ENCODE peak calls at places on chromosomes 13 and 19, in five cellular contexts. I is activated T-cell treated with anti-CD3 and anti-CD28 coated beads, Interleukin-2, amount 50 U/mL, for 24 hours; V is activated CD4-positive, CD25-positive, alpha-beta regulatory T cell; S is AG08395; T is amniotic stem cell. M is an unnamed sample.

GRCh38 chr19:43711751-43712355 is 4.0 kb upstream of the IRGC start:
- DNase-seq in V (no peak), T (no peak), S (no peak), I (no peak), M (no peak)

GRCh38 chr13:113930711-113931637 is 42.9 kb downstream of the C13orf46 start:
- DNase-seq in I (peak; percentile 71), T (no peak), V (no peak), S (no peak), M (no peak)

GRCh38 chr13:30338952-30339351 is 31.6 kb upstream of the KATNAL1 start:
- DNase-seq in V (no peak), S (no peak), T (no peak), I (no peak), M (no peak)

GRCh38 chr13:112042496-112042895 is 24.5 kb upstream of the SOX1 start:
- DNase-seq in S (no peak), T (no peak), V (no peak), I (no peak), M (no peak)

GRCh38 chr19:588758-589692 is 656 bp upstream of the HCN2 start:
- DNase-seq in I (no peak), V (no peak), S (no peak), T (no peak), M (no peak)

GRCh38 chr19:11539495-11540365 is 1.1 kb downstream of the CNN1 start:
- DNase-seq in I (no peak), S (peak; percentile 41), V (no peak), T (no peak), M (no peak)

GRCh38 chr19:6683971-6684370 is 14.0 kb upstream of the TNFSF14 start:
- DNase-seq in V (no peak), T (no peak), I (no peak), S (no peak), M (no peak)

GRCh38 chr19:31372245-31372781 is 23.1 kb upstream of the TSHZ3 start:
- DNase-seq in I (no peak), V (no peak), S (no peak), T (no peak), M (peak; percentile 6)

GRCh38 chr13:21234537-21234936 is 58.1 kb downstream of the MRPL57 start:
- DNase-seq in S (peak; percentile 35), I (no peak), V (no peak), T (no peak), M (no peak)

GRCh38 chr13:96214804-96215445 is 125.0 kb downstream of the HS6ST3 start:
- DNase-seq in T (no peak), S (no peak), V (no peak), I (no peak), M (no peak)

GRCh38 chr13:105202384-105202783 is 1333.1 kb downstream of the EFNB2 start:
- DNase-seq in I (no peak), S (peak; percentile 5), T (peak; percentile 29), V (no peak), M (no peak)

GRCh38 chr13:25928941-25929505 is 122.8 kb downstream of the SHISA2 start:
- DNase-seq in V (no peak), I (no peak), T (no peak), S (no peak), M (no peak)

GRCh38 chr19:54873990-54874389 is at the start of gene FCAR:
- DNase-seq in V (no peak), S (no peak), I (no peak), T (no peak), M (no peak)

GRCh38 chr19:37251308-37252229 is 33.6 kb downstream of the ZNF383 start:
- DNase-seq in S (peak; percentile 98), V (no peak), I (peak; percentile 30), T (peak; percentile 86), M (no peak)

GRCh38 chr13:74761794-74762193 is 627.6 kb upstream of the KLF12 start:
- DNase-seq in I (no peak), T (no peak), S (peak; percentile 53), V (no peak), M (no peak)

GRCh38 chr13:110512198-110512740 is 49.3 kb downstream of the RAB20 start:
- DNase-seq in V (no peak), I (no peak), T (no peak), S (no peak), M (no peak)

GRCh38 chr13:109951491-109951890 is 165.1 kb upstream of the IRS2 start:
- DNase-seq in V (no peak), I (no peak), T (no peak), S (no peak), M (no peak)

GRCh38 chr19:1513492-1514294 is 874 bp upstream of the ADAMTSL5 start:
- DNase-seq in V (peak; percentile 56), S (peak; percentile 82), T (no peak), I (peak; percentile 77), M (no peak)

M was measured in NK-92 treated with Interleukin-12 subunit alpha and Interleukin-12 subunit beta, amount 100 ng/mL, for 24 hours.